ENCODE peak calls at places on chromosomes 2 and 18, in six cellular contexts. U, J, V, G, B and T are unnamed samples.

GRCh38 chr2:176122633-176123482 is at the start of gene HOXD9:
- DNase-seq in U (no peak), J (no peak), V (no peak), G (no peak), B (no peak), T (no peak)

GRCh38 chr2:179263460-179264237 is 983 bp downstream of the SESTD1 start:
- DNase-seq in U (peak), J (peak), V (no peak), G (no peak), B (peak), T (no peak)

GRCh38 chr2:177885828-177886466 is 186.6 kb downstream of the PDE11A start:
- DNase-seq in U (no peak), J (no peak), V (no peak), G (no peak), B (no peak), T (no peak)

GRCh38 chr2:30217644-30218361 is 13.5 kb upstream of the LBH start:
- DNase-seq in U (no peak), J (no peak), V (peak), G (no peak), B (no peak), T (no peak)

GRCh38 chr18:35811896-35812295 is 160.6 kb upstream of the RMP24 start:
- DNase-seq in U (no peak), J (no peak), V (no peak), G (no peak), B (no peak), T (no peak)

GRCh38 chr2:76295762-76296161 is 585.0 kb upstream of the GCFC2 start:
- DNase-seq in U (no peak), J (no peak), V (no peak), G (no peak), B (no peak), T (no peak)

GRCh38 chr2:197673142-197673541 is 2.2 kb downstream of the RFTN2 start:
- DNase-seq in U (no peak), J (no peak), V (no peak), G (no peak), B (no peak), T (no peak)

GRCh38 chr2:37706784-37707183 is 35.3 kb upstream of the CDC42EP3 start:
- DNase-seq in U (no peak), J (no peak), V (no peak), G (no peak), B (no peak), T (no peak)

GRCh38 chr2:241788572-241788971 is 11.9 kb downstream of the GAL3ST2 start:
- DNase-seq in U (no peak), J (peak), V (peak), G (no peak), B (no peak), T (peak)

GRCh38 chr2:121220995-121221394 is 64.0 kb downstream of the TFCP2L1 start:
- DNase-seq in U (no peak), J (no peak), V (no peak), G (no peak), B (no peak), T (no peak)

GRCh38 chr2:106839849-106840595 is 45.9 kb downstream of the ST6GAL2 start:
- DNase-seq in U (peak), J (no peak), V (no peak), G (peak), B (peak), T (no peak)

GRCh38 chr2:215186021-215186420 is 47.6 kb upstream of the ABCA12 start:
- DNase-seq in U (no peak), J (no peak), V (no peak), G (no peak), B (no peak), T (no peak)

DNA sequence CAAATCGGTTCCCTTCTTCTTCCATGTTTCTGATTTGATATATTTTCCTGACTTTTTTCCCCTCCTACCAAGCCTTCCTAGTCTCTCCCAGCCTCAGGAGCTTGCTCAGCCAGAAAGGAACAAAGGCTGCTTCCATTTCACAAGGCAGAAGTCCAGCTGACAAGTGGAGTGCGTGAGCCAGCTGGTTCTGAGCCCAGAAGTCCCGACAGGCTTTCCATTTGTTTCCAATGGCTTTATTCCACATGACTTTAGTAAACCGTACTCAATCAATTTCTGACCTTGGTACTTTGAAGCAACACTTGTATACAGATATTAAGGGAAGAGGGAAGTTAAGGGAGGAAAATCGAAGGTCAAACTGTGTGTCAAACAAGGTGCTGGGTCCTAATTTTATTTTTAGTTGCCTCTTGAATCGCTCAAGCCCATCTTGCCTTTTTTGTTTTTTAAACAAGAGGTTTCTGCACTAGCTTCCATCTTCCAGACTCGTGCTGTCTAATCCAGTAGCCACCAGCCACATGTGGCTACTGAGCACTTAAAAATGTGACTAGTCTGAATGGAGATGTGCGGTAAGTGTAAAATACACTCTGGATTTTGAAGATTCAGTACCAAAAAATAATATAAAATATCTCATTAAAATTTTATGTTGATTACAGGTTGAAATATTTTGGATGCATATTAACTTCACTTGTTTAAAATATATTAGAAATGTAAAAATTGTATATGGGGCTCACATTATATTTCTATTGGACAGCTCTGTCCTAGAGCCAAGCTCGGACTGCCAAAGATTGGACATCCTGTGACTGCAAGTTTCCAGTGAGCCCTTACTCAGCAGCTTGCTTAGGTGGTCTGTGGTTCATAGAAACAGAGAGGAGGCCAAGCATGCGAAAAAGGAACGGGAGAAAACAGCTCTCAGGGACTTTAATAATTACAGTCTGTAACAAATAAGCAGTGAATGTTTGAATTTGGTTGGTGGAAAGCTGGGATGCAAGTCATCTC is 36.0 kb downstream of the WIPF1 start:
- DNase-seq in U (no peak), J (no peak), V (no peak), G (no peak), B (no peak), T (no peak)
- TF ChIP-seq POLR2AphosphoS5 in U (no peak), J (no peak), V (no peak), G (no peak), B (no peak), T (no peak)

DNA sequence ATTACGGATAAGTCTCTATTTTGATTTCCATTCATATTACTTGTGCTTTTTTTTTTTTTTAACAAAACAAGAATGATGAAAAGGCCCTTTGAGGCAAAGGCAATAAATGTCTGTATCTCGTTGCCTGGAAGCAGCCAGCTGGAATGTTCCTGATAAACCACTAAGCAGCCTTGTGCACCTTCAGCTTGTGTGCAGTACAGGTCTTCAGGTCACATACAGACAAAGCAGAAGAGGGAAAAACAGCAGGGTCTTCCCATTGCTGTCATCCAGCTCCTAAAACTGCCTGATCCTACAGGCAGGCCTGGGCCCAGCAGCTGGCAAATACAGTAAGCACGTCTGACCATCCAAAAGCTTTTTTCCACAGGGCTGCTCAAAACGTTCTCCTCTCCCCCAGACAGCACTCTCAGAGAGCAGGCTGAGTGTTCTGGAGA is 14.5 kb downstream of the EFR3B start:
- DNase-seq in U (no peak), J (no peak), V (no peak), G (no peak), B (no peak), T (no peak)
- TF ChIP-seq TAF1 in U (no peak), J (no peak), V (no peak), G (no peak), B (no peak), T (no peak)

GRCh38 chr2:218406209-218406948 is 6.7 kb downstream of the CTDSP1 start:
- DNase-seq in U (peak), J (peak), V (peak), G (peak), B (peak), T (peak)
- TF ChIP-seq POLR2A in U (peak), J (peak), V (peak), G (no peak), B (peak), T (no peak)

GRCh38 chr2:230737791-230738226 is 25.2 kb downstream of the CAB39 start:
- DNase-seq in U (no peak), J (no peak), V (no peak), G (no peak), B (no peak), T (no peak)
- TF ChIP-seq POLR2AphosphoS5 in U (no peak), J (no peak), V (no peak), G (no peak), B (no peak), T (no peak)

GRCh38 chr18:76519156-76519549 is 24.1 kb upstream of the ZNF516 start:
- DNase-seq in U (no peak), J (no peak), V (no peak), G (no peak), B (no peak), T (no peak)
- TF ChIP-seq TAF1 in U (no peak), J (no peak), V (no peak), G (peak), B (no peak), T (no peak)

GRCh38 chr2:64831134-64831976 is 157.8 kb upstream of the SLC1A4 start:
- DNase-seq in U (peak), J (peak), V (peak), G (no peak), B (peak), T (peak)
- TF ChIP-seq POLR2A in U (peak), J (no peak), V (no peak), G (no peak), B (no peak), T (no peak)

GRCh38 chr2:239943571-239943970 is 81.6 kb downstream of the NDUFA10 start:
- DNase-seq in U (no peak), J (no peak), V (no peak), G (no peak), B (no peak), T (no peak)
- TF ChIP-seq POLR2AphosphoS5 in U (no peak), J (no peak), V (no peak), G (no peak), B (no peak), T (no peak)

GRCh38 chr18:77207540-77207939 is 42.1 kb upstream of the GALR1 start:
- DNase-seq in U (no peak), J (peak), V (no peak), G (no peak), B (peak), T (no peak)
- TF ChIP-seq TAF1 in U (no peak), J (no peak), V (no peak), G (no peak), B (no peak), T (no peak)

DNA sequence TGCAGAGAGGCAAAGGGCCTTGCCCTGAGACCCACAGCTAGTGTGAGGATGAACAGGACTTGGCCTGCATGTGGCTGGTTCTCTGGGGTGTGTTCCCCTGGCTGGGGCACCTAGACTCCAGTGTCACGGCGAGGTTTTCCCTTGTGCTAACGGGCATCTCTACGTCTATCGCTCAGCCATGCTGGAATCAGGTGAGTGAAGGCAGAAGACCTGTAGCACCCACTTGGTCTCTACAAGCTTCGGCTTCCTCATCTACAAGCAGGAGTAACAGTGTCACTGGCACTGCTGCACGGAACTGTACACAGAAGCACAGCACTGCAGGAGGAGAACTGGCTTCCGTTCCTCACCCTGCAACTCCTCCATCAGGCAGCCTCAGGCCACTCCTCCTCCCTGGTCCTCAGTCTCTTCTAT is 30.6 kb downstream of the HS1BP3 start:
- DNase-seq in U (no peak), J (no peak), V (no peak), G (no peak), B (no peak), T (no peak)
- TF ChIP-seq POLR2A in U (no peak), J (no peak), V (no peak), G (no peak), B (no peak), T (no peak)